ENCODE peak calls at places on chromosomes 11 and 22, in four cellular contexts. X, V, B and H are unnamed samples.
A peak's percentile ranks its signal among the peaks of the same experiment; 100 is the strongest.

GRCh38 chr11:69173925-69174591 is 18.3 kb downstream of the SMIM38 start:
- DNase-seq in X (no peak), B (no peak), V (no peak), H (peak; percentile 36)

GRCh38 chr11:45411221-45411946 is 125.2 kb upstream of the SYT13 start:
- DNase-seq in V (no peak), B (no peak), X (peak; percentile 64), H (peak; percentile 28)

GRCh38 chr11:35180311-35181233 is 41.6 kb downstream of the CD44 start:
- DNase-seq in V (no peak), B (no peak), X (no peak), H (no peak)

GRCh38 chr22:30968015-30968923 is at the start of gene MORC2:
- DNase-seq in B (no peak), X (no peak), V (peak; percentile 5), H (peak; percentile 69)

GRCh38 chr11:15845261-15845660 is 511.1 kb downstream of the SOX6 start:
- DNase-seq in V (no peak), X (no peak), B (no peak), H (no peak)

GRCh38 chr11:3956748-3957147 is 101.3 kb downstream of the STIM1 start:
- DNase-seq in B (no peak), X (no peak), V (no peak), H (no peak)

GRCh38 chr11:123642435-123642834 is 12.0 kb downstream of the SCN3B start:
- DNase-seq in X (no peak), V (no peak), B (no peak), H (no peak)

GRCh38 chr11:116838321-116839084 is 1.1 kb upstream of the APOA1 start:
- DNase-seq in X (no peak), V (no peak), B (no peak), H (no peak)

GRCh38 chr11:114074546-114075342 is 15.2 kb downstream of the ZBTB16 start:
- DNase-seq in X (no peak), B (no peak), V (no peak), H (no peak)

GRCh38 chr11:130416537-130416896 is 11.9 kb downstream of the ADAMTS8 start:
- DNase-seq in X (no peak), B (no peak), V (no peak), H (no peak)

GRCh38 chr11:122214567-122214966 is 98.6 kb upstream of the BLID start:
- DNase-seq in V (no peak), X (no peak), B (no peak), H (no peak)